ENCODE peak calls at places on chromosomes 11 and 22, in nine cellular contexts. I is activated CD8-positive, alpha-beta T cell treated with anti-CD3 and anti-CD28 coated beads for 36 hours; D is NCI-H2171; L is GM19239; S is GM20000; T is activated CD8-positive, alpha-beta memory T cell treated with anti-CD3 and anti-CD28 coated beads, Interleukin-2, amount 10 ng/mL, durations not matched to agents 7 days and 5 days; M is midbrain; N is GM23338; R is sigmoid colon. H is an unnamed sample.
A peak's percentile ranks its signal among the peaks of the same experiment; 100 is the strongest.

GRCh38 chr11:32374261-32374711 is 61.1 kb downstream of the WT1 start:
- DNase-seq in I (peak; percentile 71), D (peak; percentile 52), L (peak; percentile 47), S (peak; percentile 72), T (peak; percentile 66), M (no peak), N (peak; percentile 95), R (no peak), H (peak; percentile 60)

GRCh38 chr22:47406896-47407295 is 644.4 kb downstream of the TBC1D22A start:
- DNase-seq in I (no peak), D (no peak), L (no peak), S (no peak), T (no peak), M (no peak), N (no peak), R (no peak), H (no peak)

GRCh38 chr11:123284454-123284853 is 89.4 kb upstream of the CLMP start:
- DNase-seq in I (no peak), D (no peak), L (no peak), S (no peak), T (no peak), M (no peak), N (no peak), R (no peak), H (no peak)

GRCh38 chr22:49657275-49657973 is 170.2 kb downstream of the BRD1 start:
- DNase-seq in I (peak; percentile 88), D (no peak), L (peak; percentile 75), S (peak; percentile 82), T (peak; percentile 84), M (no peak), N (no peak), R (peak; percentile 81), H (peak; percentile 80)

GRCh38 chr11:119052163-119052814 is 4.7 kb downstream of the HYOU1 start:
- DNase-seq in I (no peak), D (no peak), L (no peak), S (no peak), T (no peak), M (no peak), N (no peak), R (no peak), H (no peak)

GRCh38 chr22:49010901-49011300 is 816.8 kb downstream of the BRD1 start:
- DNase-seq in I (no peak), D (no peak), L (no peak), S (no peak), T (peak; percentile 23), M (no peak), N (no peak), R (peak; percentile 32), H (no peak)

GRCh38 chr22:30606455-30607299 is at the start of gene TCN2:
- DNase-seq in I (peak; percentile 75), D (peak; percentile 51), L (peak; percentile 67), S (peak; percentile 72), T (peak; percentile 70), M (peak; percentile 86), N (peak; percentile 93), R (peak; percentile 88), H (peak; percentile 65)

GRCh38 chr11:45083544-45084087 is 62.8 kb upstream of the PRDM11 start:
- DNase-seq in I (peak; percentile 32), D (no peak), L (no peak), S (no peak), T (no peak), M (no peak), N (peak; percentile 89), R (no peak), H (no peak)

GRCh38 chr22:24183321-24184031 is 2.2 kb downstream of the SUSD2 start:
- DNase-seq in I (no peak), D (no peak), L (no peak), S (no peak), T (no peak), M (no peak), N (no peak), R (peak; percentile 56), H (no peak)

GRCh38 chr11:36056160-36056751 is 112.4 kb downstream of the LDLRAD3 start:
- DNase-seq in I (peak; percentile 5), D (no peak), L (no peak), S (peak; percentile 23), T (no peak), M (no peak), N (peak; percentile 82), R (no peak), H (no peak)

GRCh38 chr11:104148696-104149095 is 15.3 kb downstream of the PDGFD start:
- DNase-seq in I (no peak), D (no peak), L (no peak), S (no peak), T (no peak), M (no peak), N (no peak), R (no peak), H (no peak)

GRCh38 chr11:82003671-82004148 is 730.0 kb downstream of the FAM181B start:
- DNase-seq in I (peak; percentile 6), D (no peak), L (no peak), S (no peak), T (no peak), M (no peak), N (no peak), R (no peak), H (no peak)

GRCh38 chr11:134724779-134725140 is 312.7 kb upstream of the B3GAT1 start:
- DNase-seq in I (no peak), D (no peak), L (no peak), S (no peak), T (no peak), M (no peak), N (no peak), R (no peak), H (no peak)

GRCh38 chr22:43289976-43290663 is 53.1 kb downstream of the SCUBE1 start:
- DNase-seq in I (no peak), D (peak; percentile 40), L (no peak), S (no peak), T (no peak), M (no peak), N (no peak), R (peak; percentile 82), H (no peak)

GRCh38 chr11:17951685-17952388 is 61.0 kb downstream of the SERGEF start:
- DNase-seq in I (no peak), D (no peak), L (no peak), S (no peak), T (no peak), M (no peak), N (no peak), R (no peak), H (no peak)

GRCh38 chr11:76782526-76783293 is 446 bp upstream of the TSKU start:
- DNase-seq in I (peak; percentile 90), D (peak; percentile 81), L (peak; percentile 57), S (peak; percentile 77), T (peak; percentile 76), M (peak; percentile 77), N (peak; percentile 98), R (peak; percentile 95), H (peak; percentile 72)

GRCh38 chr22:23253475-23254055 is 73.3 kb downstream of the BCR start:
- DNase-seq in I (no peak), D (no peak), L (no peak), S (no peak), T (no peak), M (no peak), N (no peak), R (no peak), H (no peak)

GRCh38 chr22:39956932-39957664 is 3.1 kb upstream of the TMA7B start:
- DNase-seq in I (no peak), D (no peak), L (peak; percentile 28), S (peak; percentile 47), T (no peak), M (no peak), N (no peak), R (no peak), H (no peak)

GRCh38 chr22:45125198-45125597 is 38.5 kb upstream of the NUP50 start:
- DNase-seq in I (no peak), D (no peak), L (no peak), S (no peak), T (no peak), M (no peak), N (no peak), R (no peak), H (no peak)

GRCh38 chr11:65497141-65498041 is 1.5 kb upstream of the MALAT1 start:
- DNase-seq in I (peak; percentile 99), D (peak; percentile 98), L (no peak), S (peak; percentile 88), T (peak; percentile 99), M (peak; percentile 97), N (peak; percentile 99), R (peak; percentile 100), H (peak; percentile 98)

GRCh38 chr11:60155928-60156327 is 27.0 kb downstream of the MS4A6A start:
- DNase-seq in I (no peak), D (no peak), L (no peak), S (no peak), T (no peak), M (no peak), N (no peak), R (no peak), H (no peak)

GRCh38 chr11:12692238-12693074 is 18.2 kb downstream of the TEAD1 start:
- DNase-seq in I (no peak), D (no peak), L (no peak), S (no peak), T (no peak), M (peak; percentile 74), N (no peak), R (peak; percentile 97), H (no peak)

GRCh38 chr11:104106136-104106754 is 57.7 kb downstream of the PDGFD start:
- DNase-seq in I (no peak), D (no peak), L (no peak), S (no peak), T (no peak), M (no peak), N (no peak), R (no peak), H (no peak)

GRCh38 chr11:69665669-69666068 is 9.5 kb downstream of the LTO1 start:
- DNase-seq in I (no peak), D (no peak), L (no peak), S (no peak), T (no peak), M (no peak), N (no peak), R (peak; percentile 6), H (no peak)

GRCh38 chr11:113991170-113991569 is 16.3 kb downstream of the HTR3A start:
- DNase-seq in I (peak; percentile 46), D (no peak), L (no peak), S (no peak), T (peak; percentile 47), M (no peak), N (peak; percentile 87), R (no peak), H (peak; percentile 29)

GRCh38 chr11:67492069-67492727 is 9.4 kb downstream of the AIP start:
- DNase-seq in I (no peak), D (no peak), L (no peak), S (no peak), T (no peak), M (no peak), N (no peak), R (no peak), H (no peak)

GRCh38 chr11:118142809-118143208 is 9.8 kb downstream of the SCN4B start:
- DNase-seq in I (peak; percentile 38), D (peak; percentile 12), L (no peak), S (no peak), T (peak; percentile 54), M (peak; percentile 8), N (no peak), R (peak; percentile 63), H (no peak)

GRCh38 chr22:19519041-19519926 is 4.9 kb downstream of the CLDN5 start:
- DNase-seq in I (no peak), D (no peak), L (no peak), S (no peak), T (no peak), M (no peak), N (no peak), R (no peak), H (no peak)

GRCh38 chr11:107769189-107769588 is 57.3 kb upstream of the SLN start:
- DNase-seq in I (no peak), D (no peak), L (no peak), S (no peak), T (no peak), M (no peak), N (no peak), R (no peak), H (no peak)

GRCh38 chr11:123559418-123559817 is 95.0 kb downstream of the SCN3B start:
- DNase-seq in I (no peak), D (no peak), L (no peak), S (no peak), T (no peak), M (no peak), N (no peak), R (no peak), H (no peak)

GRCh38 chr22:19933328-19934241 is 8.0 kb upstream of the COMT start:
- DNase-seq in I (no peak), D (no peak), L (no peak), S (no peak), T (no peak), M (no peak), N (no peak), R (no peak), H (no peak)